ENCODE peak calls at places on chromosomes 3 and 15, in four cellular contexts. One of them, this sample, is unnamed.

GRCh38 chr15:76991048-76991447 is 3.9 kb upstream of the PSTPIP1 start:
- DNase-seq in IMR-90: no peak
- DNase-seq in neural progenitor cell: no peak
- DNase-seq in mammary epithelial cell: no peak
- DNase-seq in this sample: no peak

GRCh38 chr15:101055411-101055810 is 136.3 kb downstream of the LRRK1 start:
- DNase-seq in IMR-90: no peak
- DNase-seq in neural progenitor cell: no peak
- DNase-seq in mammary epithelial cell: no peak
- DNase-seq in this sample: no peak

GRCh38 chr3:64083588-64083974 is 60.3 kb upstream of the PSMD6 start:
- DNase-seq in IMR-90: no peak
- DNase-seq in neural progenitor cell: no peak
- DNase-seq in mammary epithelial cell: no peak
- DNase-seq in this sample: no peak

GRCh38 chr3:9912294-9912935 is 4.5 kb upstream of the IL17RC start:
- DNase-seq in IMR-90: peak; percentile 82
- DNase-seq in neural progenitor cell: no peak
- DNase-seq in mammary epithelial cell: peak; percentile 88
- DNase-seq in this sample: no peak

GRCh38 chr3:8311321-8311720 is 190.3 kb upstream of the LMCD1 start:
- DNase-seq in IMR-90: no peak
- DNase-seq in neural progenitor cell: no peak
- DNase-seq in mammary epithelial cell: no peak
- DNase-seq in this sample: no peak

GRCh38 chr3:132344666-132345280 is 27.6 kb downstream of the ACP3 start:
- DNase-seq in IMR-90: peak; percentile 36
- DNase-seq in neural progenitor cell: no peak
- DNase-seq in mammary epithelial cell: peak; percentile 74
- DNase-seq in this sample: no peak

GRCh38 chr15:81480645-81481053 is 106.6 kb upstream of the TMC3 start:
- DNase-seq in IMR-90: peak; percentile 69
- DNase-seq in neural progenitor cell: peak; percentile 77
- DNase-seq in mammary epithelial cell: peak; percentile 27
- DNase-seq in this sample: peak; percentile 83

GRCh38 chr3:122102191-122102935 is 47.2 kb downstream of the CD86 start:
- DNase-seq in IMR-90: no peak
- DNase-seq in neural progenitor cell: no peak
- DNase-seq in mammary epithelial cell: peak; percentile 56
- DNase-seq in this sample: no peak

GRCh38 chr3:138694287-138695007 is 85.9 kb downstream of the FAIM start:
- DNase-seq in IMR-90: peak; percentile 99
- DNase-seq in neural progenitor cell: no peak
- DNase-seq in mammary epithelial cell: peak; percentile 88
- DNase-seq in this sample: no peak

GRCh38 chr3:102483556-102483955 is 48.7 kb downstream of the ZPLD1 start:
- DNase-seq in IMR-90: no peak
- DNase-seq in neural progenitor cell: no peak
- DNase-seq in mammary epithelial cell: peak; percentile 19
- DNase-seq in this sample: no peak

GRCh38 chr3:195079636-195080035 is 191.3 kb downstream of the XXYLT1 start:
- DNase-seq in IMR-90: peak; percentile 10
- DNase-seq in neural progenitor cell: no peak
- DNase-seq in mammary epithelial cell: no peak
- DNase-seq in this sample: no peak

GRCh38 chr15:32152574-32152973 is 122.3 kb downstream of the CHRNA7 start:
- DNase-seq in IMR-90: no peak
- DNase-seq in neural progenitor cell: no peak
- DNase-seq in mammary epithelial cell: no peak
- DNase-seq in this sample: no peak

GRCh38 chr15:68885070-68885469 is 45.3 kb upstream of the SPESP1 start:
- DNase-seq in IMR-90: peak; percentile 25
- DNase-seq in neural progenitor cell: no peak
- DNase-seq in mammary epithelial cell: peak; percentile 54
- DNase-seq in this sample: no peak

GRCh38 chr3:120622870-120623718 is 27.0 kb downstream of the NDUFB4 start:
- DNase-seq in IMR-90: peak; percentile 82
- DNase-seq in neural progenitor cell: peak; percentile 52
- DNase-seq in mammary epithelial cell: peak; percentile 71
- DNase-seq in this sample: peak; percentile 85

GRCh38 chr3:139455855-139456254 is 20.5 kb downstream of the RBP2 start:
- DNase-seq in IMR-90: no peak
- DNase-seq in neural progenitor cell: peak; percentile 23
- DNase-seq in mammary epithelial cell: no peak
- DNase-seq in this sample: peak; percentile 52

GRCh38 chr3:172622156-172622555 is 88.7 kb downstream of the NCEH1 start:
- DNase-seq in IMR-90: no peak
- DNase-seq in neural progenitor cell: no peak
- DNase-seq in mammary epithelial cell: no peak
- DNase-seq in this sample: no peak

GRCh38 chr3:184651945-184652344 is 59.9 kb downstream of the MAGEF1 start:
- DNase-seq in IMR-90: no peak
- DNase-seq in neural progenitor cell: no peak
- DNase-seq in mammary epithelial cell: peak; percentile 97
- DNase-seq in this sample: no peak

GRCh38 chr3:53804697-53805462 is 41.3 kb downstream of the CHDH start:
- DNase-seq in IMR-90: peak; percentile 80
- DNase-seq in neural progenitor cell: no peak
- DNase-seq in mammary epithelial cell: peak; percentile 72
- DNase-seq in this sample: peak; percentile 43

GRCh38 chr3:44125241-44125640 is 116.4 kb upstream of the TOPAZ1 start:
- DNase-seq in IMR-90: no peak
- DNase-seq in neural progenitor cell: no peak
- DNase-seq in mammary epithelial cell: no peak
- DNase-seq in this sample: no peak

GRCh38 chr3:28651159-28651558 is 302.5 kb upstream of the AZI2 start:
- DNase-seq in IMR-90: no peak
- DNase-seq in neural progenitor cell: no peak
- DNase-seq in mammary epithelial cell: no peak
- DNase-seq in this sample: no peak

GRCh38 chr3:196210673-196211556 is at the start of gene ZDHHC19:
- DNase-seq in IMR-90: no peak
- DNase-seq in neural progenitor cell: no peak
- DNase-seq in mammary epithelial cell: no peak
- DNase-seq in this sample: no peak

GRCh38 chr3:119891944-119892721 is 110.2 kb downstream of the NR1I2 start:
- DNase-seq in IMR-90: peak; percentile 71
- DNase-seq in neural progenitor cell: peak; percentile 75
- DNase-seq in mammary epithelial cell: peak; percentile 56
- DNase-seq in this sample: peak; percentile 86

GRCh38 chr3:149586871-149587270 is 71.0 kb downstream of the WWTR1 start:
- DNase-seq in IMR-90: peak; percentile 79
- DNase-seq in neural progenitor cell: no peak
- DNase-seq in mammary epithelial cell: peak; percentile 88
- DNase-seq in this sample: no peak

GRCh38 chr3:10706156-10707088 is 109.6 kb upstream of the SLC6A11 start:
- DNase-seq in IMR-90: no peak
- DNase-seq in neural progenitor cell: peak; percentile 26
- DNase-seq in mammary epithelial cell: no peak
- DNase-seq in this sample: peak; percentile 52

GRCh38 chr15:40528801-40529200 is 36.0 kb downstream of the CCDC32 start:
- DNase-seq in IMR-90: no peak
- DNase-seq in neural progenitor cell: no peak
- DNase-seq in mammary epithelial cell: no peak
- DNase-seq in this sample: no peak

GRCh38 chr15:68183886-68184285 is 21.2 kb downstream of the CALML4 start:
- DNase-seq in IMR-90: peak; percentile 41
- DNase-seq in neural progenitor cell: no peak
- DNase-seq in mammary epithelial cell: peak; percentile 15
- DNase-seq in this sample: no peak

GRCh38 chr3:16538505-16538904 is 25.0 kb upstream of the RFTN1 start:
- DNase-seq in IMR-90: no peak
- DNase-seq in neural progenitor cell: no peak
- DNase-seq in mammary epithelial cell: no peak
- DNase-seq in this sample: no peak

GRCh38 chr3:71258526-71258925 is 325.0 kb downstream of the FOXP1 start:
- DNase-seq in IMR-90: no peak
- DNase-seq in neural progenitor cell: no peak
- DNase-seq in mammary epithelial cell: no peak
- DNase-seq in this sample: no peak

GRCh38 chr15:62360286-62360685 is 195.2 kb upstream of the C2CD4B start:
- DNase-seq in IMR-90: peak; percentile 4
- DNase-seq in neural progenitor cell: no peak
- DNase-seq in mammary epithelial cell: no peak
- DNase-seq in this sample: no peak

GRCh38 chr3:140053011-140053702 is 118.2 kb downstream of the CLSTN2 start:
- DNase-seq in IMR-90: no peak
- DNase-seq in neural progenitor cell: no peak
- DNase-seq in mammary epithelial cell: no peak
- DNase-seq in this sample: no peak

GRCh38 chr3:187808466-187809291 is 63.4 kb upstream of the BCL6 start:
- DNase-seq in IMR-90: no peak
- DNase-seq in neural progenitor cell: peak; percentile 67
- DNase-seq in mammary epithelial cell: peak; percentile 79
- DNase-seq in this sample: no peak

GRCh38 chr15:67033012-67033411 is 32.4 kb upstream of the SMAD3 start:
- DNase-seq in IMR-90: no peak
- DNase-seq in neural progenitor cell: no peak
- DNase-seq in mammary epithelial cell: no peak
- DNase-seq in this sample: no peak

GRCh38 chr15:72538931-72539330 is 64.8 kb downstream of the ARIH1 start:
- DNase-seq in IMR-90: no peak
- DNase-seq in neural progenitor cell: no peak
- DNase-seq in mammary epithelial cell: no peak
- DNase-seq in this sample: no peak

GRCh38 chr15:65993226-65993625 is 123.9 kb downstream of the RAB11A start:
- DNase-seq in IMR-90: no peak
- DNase-seq in neural progenitor cell: no peak
- DNase-seq in mammary epithelial cell: no peak
- DNase-seq in this sample: no peak

GRCh38 chr3:69084326-69084667 is 440 bp upstream of the ARL6IP5 start:
- DNase-seq in IMR-90: peak; percentile 85
- DNase-seq in neural progenitor cell: no peak
- DNase-seq in mammary epithelial cell: peak; percentile 89
- DNase-seq in this sample: no peak

GRCh38 chr3:23576379-23576959 is 229.3 kb upstream of the UBE2E1 start:
- DNase-seq in IMR-90: no peak
- DNase-seq in neural progenitor cell: no peak
- DNase-seq in mammary epithelial cell: no peak
- DNase-seq in this sample: no peak

GRCh38 chr3:166734734-166735133 is 645.4 kb downstream of the ZBBX start:
- DNase-seq in IMR-90: no peak
- DNase-seq in neural progenitor cell: no peak
- DNase-seq in mammary epithelial cell: no peak
- DNase-seq in this sample: no peak

GRCh38 chr3:30343861-30344260 is 262.5 kb upstream of the TGFBR2 start:
- DNase-seq in IMR-90: no peak
- DNase-seq in neural progenitor cell: no peak
- DNase-seq in mammary epithelial cell: no peak
- DNase-seq in this sample: no peak
- H3K9ac ChIP-seq in IMR-90: no peak overlapping the region
- H3K9ac ChIP-seq in neural progenitor cell: no peak overlapping the region
- H3K9ac ChIP-seq in mammary epithelial cell: no peak overlapping the region
- H3K9ac ChIP-seq in this sample: no peak overlapping the region

DNA sequence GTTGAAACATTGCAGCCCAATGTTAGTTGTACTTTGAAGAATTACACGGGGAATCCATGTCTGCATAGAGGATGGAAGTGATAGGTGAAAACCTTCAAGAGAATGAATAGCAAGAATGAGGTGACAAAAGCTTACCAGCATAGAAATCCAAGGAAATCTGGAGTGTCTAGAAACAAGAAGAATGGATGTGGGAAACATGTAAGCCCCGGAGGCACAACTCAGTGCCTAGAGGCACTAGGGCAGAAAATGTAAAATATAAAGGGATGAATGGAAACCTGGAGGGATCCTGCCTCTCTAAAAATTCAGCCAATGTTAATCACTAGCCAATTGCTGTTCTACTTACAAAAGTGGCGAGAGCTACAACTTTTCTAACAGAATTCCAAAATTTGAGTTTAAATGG is 619.0 kb downstream of the TBL1XR1 start:
- DNase-seq in IMR-90: no peak
- DNase-seq in neural progenitor cell: no peak
- DNase-seq in mammary epithelial cell: no peak
- DNase-seq in this sample: no peak
- H2AFZ ChIP-seq in IMR-90: no peak overlapping the region
- H2AFZ ChIP-seq in neural progenitor cell: no peak overlapping the region
- H2AFZ ChIP-seq in mammary epithelial cell: no peak overlapping the region
- H2AFZ ChIP-seq in this sample: no peak overlapping the region

DNA sequence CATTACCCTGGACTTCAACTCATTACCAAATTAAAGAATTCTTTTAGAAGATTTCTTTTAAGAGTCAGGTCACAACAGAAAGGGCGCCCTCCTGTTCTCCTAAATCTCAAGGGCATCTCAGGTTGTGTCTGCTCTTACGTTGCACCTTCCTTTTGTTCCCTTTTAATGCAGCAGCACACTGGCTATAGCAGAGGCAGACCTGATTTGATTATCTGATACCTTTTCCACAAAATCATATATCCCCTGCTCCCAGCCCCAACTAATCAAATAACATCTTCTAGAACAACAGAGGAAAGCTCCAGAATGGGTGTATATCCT is 40.1 kb downstream of the TIGIT start:
- DNase-seq in IMR-90: no peak
- DNase-seq in neural progenitor cell: no peak
- DNase-seq in mammary epithelial cell: no peak
- DNase-seq in this sample: no peak
- H3K9ac ChIP-seq in IMR-90: no peak overlapping the region
- H3K9ac ChIP-seq in neural progenitor cell: no peak overlapping the region
- H3K9ac ChIP-seq in mammary epithelial cell: no peak overlapping the region
- H3K9ac ChIP-seq in this sample: no peak overlapping the region

GRCh38 chr3:180048108-180048507 is 11.4 kb upstream of the PEX5L start:
- DNase-seq in IMR-90: no peak
- DNase-seq in neural progenitor cell: no peak
- DNase-seq in mammary epithelial cell: no peak
- DNase-seq in this sample: peak; percentile 74
- H2AFZ ChIP-seq in IMR-90: no peak overlapping the region
- H2AFZ ChIP-seq in neural progenitor cell: no peak overlapping the region
- H2AFZ ChIP-seq in mammary epithelial cell: no peak overlapping the region
- H2AFZ ChIP-seq in this sample: peak overlapping the region; percentile 22

DNA sequence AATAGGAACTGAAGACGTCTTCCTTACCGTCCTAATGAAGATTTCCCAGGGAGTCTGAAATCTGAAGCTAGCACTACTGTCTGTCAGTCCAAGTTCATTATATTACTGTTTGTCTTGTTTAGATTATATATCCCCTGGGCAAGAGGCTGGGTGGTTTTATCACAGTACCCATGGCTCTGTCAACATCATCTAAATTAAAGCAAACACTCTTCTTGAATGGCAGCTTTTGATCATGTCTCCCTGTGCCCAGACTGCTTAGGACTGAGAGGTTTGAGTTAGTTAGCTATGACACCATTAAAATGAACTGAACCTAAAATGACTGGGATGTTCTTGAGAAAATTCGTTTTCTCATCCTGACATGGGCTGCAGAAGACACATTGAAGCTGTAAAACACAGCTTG is 243.4 kb downstream of the MFSD1 start:
- DNase-seq in IMR-90: no peak
- DNase-seq in neural progenitor cell: no peak
- DNase-seq in mammary epithelial cell: no peak
- DNase-seq in this sample: peak; percentile 31
- H3K9ac ChIP-seq in IMR-90: no peak overlapping the region
- H3K9ac ChIP-seq in neural progenitor cell: no peak overlapping the region
- H3K9ac ChIP-seq in mammary epithelial cell: no peak overlapping the region
- H3K9ac ChIP-seq in this sample: no peak overlapping the region

This sample was measured in Karpas-422.